ENCODE peak calls at places on chromosomes 13 and 19, in six cellular contexts. X is GM23338, Z is neural progenitor cell, B is lung, R is ovary, P is cardiac muscle cell. Y is an unnamed sample.

GRCh38 chr19:15173746-15174404 is 26.9 kb downstream of the NOTCH3 start:
- DNase-seq in X (peak; percentile 49), Z (no peak), B (no peak), R (no peak), P (peak; percentile 21), Y (no peak)

GRCh38 chr13:98172570-98173405 is 4.3 kb downstream of the RNF113B start:
- DNase-seq in X (no peak), Z (no peak), B (no peak), R (no peak), P (peak; percentile 69), Y (no peak)

GRCh38 chr13:51291341-51291740 is 48.1 kb upstream of the SERPINE3 start:
- DNase-seq in X (no peak), Z (no peak), B (no peak), R (no peak), P (peak; percentile 29), Y (no peak)

GRCh38 chr13:76516013-76516412 is 370.2 kb downstream of the KCTD12 start:
- DNase-seq in X (no peak), Z (no peak), B (no peak), R (no peak), P (peak; percentile 79), Y (no peak)

GRCh38 chr13:45196091-45196490 is 4.8 kb downstream of the KCTD4 start:
- DNase-seq in X (no peak), Z (no peak), B (no peak), R (no peak), P (peak; percentile 47), Y (no peak)

GRCh38 chr13:48131481-48131992 is 36.6 kb upstream of the MED4 start:
- DNase-seq in X (no peak), Z (no peak), B (no peak), R (no peak), P (no peak), Y (no peak)

GRCh38 chr19:49148784-49149651 is 6.2 kb downstream of the HRC start:
- DNase-seq in X (peak; percentile 99), Z (peak; percentile 100), B (peak; percentile 99), R (peak; percentile 97), P (peak; percentile 98), Y (peak; percentile 93)

GRCh38 chr19:12672744-12673143 is 6.1 kb downstream of the WDR83 start:
- DNase-seq in X (peak; percentile 49), Z (no peak), B (no peak), R (no peak), P (no peak), Y (no peak)

GRCh38 chr13:80040219-80040976 is 300.5 kb downstream of the SPRY2 start:
- DNase-seq in X (no peak), Z (no peak), B (no peak), R (no peak), P (peak; percentile 91), Y (no peak)

GRCh38 chr13:34155931-34156607 is 338.1 kb downstream of the RFC3 start:
- DNase-seq in X (no peak), Z (no peak), B (no peak), R (no peak), P (peak; percentile 48), Y (no peak)

GRCh38 chr13:76300688-76301087 is 585.5 kb downstream of the KCTD12 start:
- DNase-seq in X (no peak), Z (no peak), B (no peak), R (no peak), P (no peak), Y (no peak)

GRCh38 chr19:5376928-5377327 is 36.3 kb upstream of the PTPRS start:
- DNase-seq in X (no peak), Z (no peak), B (no peak), R (no peak), P (no peak), Y (no peak)

GRCh38 chr19:18900700-18901502 is 4.9 kb upstream of the CERS1 start:
- DNase-seq in X (no peak), Z (no peak), B (no peak), R (no peak), P (no peak), Y (no peak)

GRCh38 chr13:110524484-110525254 is 36.9 kb downstream of the RAB20 start:
- DNase-seq in X (no peak), Z (no peak), B (no peak), R (no peak), P (no peak), Y (no peak)

GRCh38 chr19:30065680-30066606 is 123.9 kb downstream of the URI1 start:
- DNase-seq in X (no peak), Z (no peak), B (no peak), R (no peak), P (no peak), Y (peak; percentile 7)

GRCh38 chr19:40603719-40604646 is 2.8 kb downstream of the LTBP4 start:
- DNase-seq in X (peak; percentile 100), Z (peak; percentile 99), B (peak; percentile 99), R (peak; percentile 99), P (peak; percentile 97), Y (peak; percentile 58)

GRCh38 chr19:40604647-40605200 is 3.6 kb downstream of the LTBP4 start:
- DNase-seq in X (no peak), Z (peak; percentile 34), B (no peak), R (peak; percentile 49), P (no peak), Y (no peak)

GRCh38 chr19:40601061-40601973 is at the start of gene LTBP4:
- DNase-seq in X (peak; percentile 60), Z (peak; percentile 72), B (peak; percentile 50), R (peak; percentile 82), P (peak; percentile 46), Y (no peak)

GRCh38 chr19:40605201-40605971 is 4.2 kb downstream of the LTBP4 start:
- DNase-seq in X (peak; percentile 75), Z (peak; percentile 79), B (peak; percentile 84), R (peak; percentile 73), P (peak; percentile 62), Y (no peak)

DNA sequence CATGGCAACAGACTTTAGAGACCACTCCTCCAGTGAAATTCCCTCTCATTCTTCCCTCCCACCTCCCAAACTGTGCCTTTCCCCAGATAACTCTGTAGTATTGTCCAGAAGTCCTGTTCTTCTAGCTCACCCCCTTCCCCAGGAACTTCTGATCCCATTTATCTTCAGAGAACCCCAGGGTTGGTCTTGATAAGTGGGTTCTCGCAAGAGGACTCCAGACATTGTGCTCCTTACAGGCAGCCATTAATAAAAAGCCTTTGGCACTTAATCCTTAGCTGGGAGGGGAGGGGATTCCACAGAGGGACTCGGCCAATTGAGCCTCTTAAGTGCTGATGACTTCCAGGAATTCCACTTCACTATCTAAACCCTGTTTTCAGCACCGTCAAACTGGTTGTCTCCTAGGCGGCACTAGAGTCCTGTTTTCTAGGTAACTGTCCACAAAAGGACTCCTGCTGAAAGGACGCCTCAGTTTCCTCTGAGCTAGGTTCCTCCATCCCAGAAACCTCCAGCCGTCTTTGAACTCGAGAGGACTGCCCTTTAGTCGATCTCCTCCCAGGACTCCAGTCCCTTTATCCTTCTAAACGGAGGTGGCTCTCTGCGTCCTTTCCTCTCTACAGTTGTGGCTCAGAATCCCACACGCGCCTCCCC is 2.0 kb downstream of the LTBP4 start:
- DNase-seq in X (peak; percentile 73), Z (peak; percentile 85), B (no peak), R (no peak), P (peak; percentile 73), Y (peak; percentile 69)
- TF ChIP-seq CTCF in X (peak; percentile 35), Z (no peak), B (no peak), R (no peak), P (no peak), Y (peak; percentile 17)

DNA sequence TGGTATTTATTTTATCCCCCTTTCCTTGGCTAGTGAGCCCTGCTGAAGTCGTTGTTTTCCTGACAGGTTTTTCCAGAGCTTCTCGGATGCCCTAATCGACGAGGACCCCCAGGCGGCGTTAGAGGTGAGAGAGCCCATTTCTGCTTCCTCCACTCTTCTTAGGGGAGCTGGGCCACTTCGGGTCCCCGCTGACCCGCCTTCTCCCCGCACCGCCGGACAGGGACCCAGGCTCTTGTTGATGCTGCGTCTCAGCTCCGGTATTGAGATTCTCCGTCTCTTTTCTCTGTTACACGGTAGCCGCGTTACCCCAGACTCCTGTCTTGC is 306 bp downstream of the SUGT1 start:
- DNase-seq in X (no peak), Z (no peak), B (no peak), R (no peak), P (no peak), Y (no peak)
- TF ChIP-seq CTCF in X (no peak), Z (peak; percentile 9), B (no peak), R (no peak), P (no peak), Y (no peak)

DNA sequence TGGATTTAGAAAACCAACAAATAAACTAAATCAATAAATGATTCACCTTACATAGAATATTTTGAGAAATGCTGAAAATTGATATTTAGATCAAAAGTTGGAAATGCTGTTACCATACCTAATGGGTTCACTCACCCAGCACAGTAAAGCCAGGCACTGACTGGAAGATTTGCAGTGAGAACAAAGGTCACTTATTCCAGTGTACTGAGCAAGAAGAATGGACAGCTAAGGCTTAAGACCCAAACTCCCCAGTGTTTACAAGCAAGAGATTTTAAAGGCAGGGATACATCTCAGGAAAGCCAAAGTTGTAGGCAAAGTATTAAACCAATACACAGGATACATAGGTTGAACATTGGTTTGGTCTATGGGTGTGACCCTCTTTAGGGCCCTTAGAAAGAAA is 523.9 kb upstream of the PCDH9 start:
- DNase-seq in X (no peak), Z (peak; percentile 90), B (no peak), R (no peak), P (no peak), Y (no peak)
- TF ChIP-seq CTCF in X (no peak), Z (no peak), B (no peak), R (no peak), P (no peak), Y (no peak)

GRCh38 chr19:347946-348861 is 3.6 kb upstream of the MIER2 start:
- DNase-seq in X (peak; percentile 73), Z (peak; percentile 31), B (no peak), R (no peak), P (no peak), Y (no peak)
- TF ChIP-seq CTCF in X (peak; percentile 71), Z (peak; percentile 38), B (no peak), R (no peak), P (peak; percentile 13), Y (no peak)

GRCh38 chr19:39342647-39343305 is 555 bp downstream of the SAMD4B start:
- DNase-seq in X (peak; percentile 41), Z (peak; percentile 35), B (peak; percentile 39), R (peak; percentile 40), P (peak; percentile 29), Y (no peak)

GRCh38 chr19:39345956-39346355 is 3.7 kb downstream of the SAMD4B start:
- DNase-seq in X (no peak), Z (no peak), B (no peak), R (no peak), P (no peak), Y (no peak)

GRCh38 chr19:39339636-39340035 is 2.6 kb upstream of the SAMD4B start:
- DNase-seq in X (no peak), Z (no peak), B (no peak), R (no peak), P (no peak), Y (no peak)

GRCh38 chr19:39341720-39342604 is at the start of gene SAMD4B:
- DNase-seq in X (peak; percentile 98), Z (peak; percentile 100), B (peak; percentile 99), R (peak; percentile 99), P (peak; percentile 99), Y (peak; percentile 83)

DNA sequence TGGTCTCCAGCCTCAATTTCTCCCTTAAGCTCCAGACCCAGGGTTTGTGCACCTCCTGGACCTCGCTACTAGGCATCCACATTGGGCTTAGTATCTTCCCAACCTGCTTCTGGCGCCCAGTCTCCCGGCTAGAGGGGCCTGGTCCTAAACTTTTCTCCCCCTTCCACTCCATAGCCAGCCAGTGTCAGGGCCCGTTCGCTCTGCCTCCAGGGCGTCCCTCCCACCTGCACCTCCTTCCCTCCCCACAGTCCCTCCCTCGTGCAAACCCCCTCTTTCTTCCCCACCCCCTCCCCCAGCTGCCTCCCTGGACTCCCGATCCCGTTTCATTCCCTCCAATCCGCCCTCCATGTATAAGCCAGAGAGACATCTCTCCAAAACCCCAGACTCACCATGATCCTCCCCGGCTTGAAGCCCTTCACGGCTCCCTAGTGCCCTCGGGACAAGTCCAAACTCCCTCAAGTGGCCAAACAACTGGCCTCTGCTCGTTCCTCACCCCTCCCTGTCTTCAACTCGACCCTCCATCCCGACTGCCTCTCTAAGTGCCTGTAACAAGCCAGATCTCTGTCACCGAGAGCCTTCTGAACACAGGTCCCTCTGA is 1.0 kb upstream of the SAMD4B start:
- DNase-seq in X (peak; percentile 58), Z (peak; percentile 72), B (peak; percentile 39), R (no peak), P (peak; percentile 38), Y (no peak)
- TF ChIP-seq CTCF in X (peak; percentile 12), Z (no peak), B (no peak), R (no peak), P (no peak), Y (no peak)

Y was measured in D721Med.